ENCODE peak calls at places on chromosomes 16 and 17, in nine cellular contexts. X is colonic mucosa; V is uterus; W is cardiac muscle cell; C is tibial artery; J is CD4-positive, alpha-beta T cell; H is left lung; Y is psoas muscle; U is Caco-2. N is an unnamed sample.

GRCh38 chr17:47685556-47686275 is 8.2 kb upstream of the TBKBP1 start:
- DNase-seq in Y (no peak), W (no peak), J (no peak), C (no peak), H (no peak), V (no peak), U (no peak), X (no peak), N (no peak)

GRCh38 chr16:53703590-53704444 is at the start of the genes FTO and RPGRIP1L:
- DNase-seq in V (peak; percentile 99), C (peak; percentile 100), U (peak; percentile 100), J (peak; percentile 92), X (peak; percentile 100), W (peak; percentile 99), Y (peak; percentile 98), H (peak; percentile 98), N (peak; percentile 99)

GRCh38 chr17:11279776-11280344 is 38.8 kb downstream of the SHISA6 start:
- DNase-seq in C (no peak), U (no peak), Y (no peak), J (no peak), X (no peak), H (peak; percentile 40), V (no peak), W (no peak), N (no peak)

GRCh38 chr16:11576427-11577289 is 10.1 kb downstream of the LITAF start:
- DNase-seq in H (no peak), X (no peak), U (peak; percentile 41), C (no peak), V (no peak), Y (no peak), J (no peak), W (no peak), N (no peak)

GRCh38 chr16:58332997-58333700 is 38.3 kb upstream of the PRSS54 start:
- DNase-seq in V (no peak), U (no peak), C (no peak), W (no peak), J (no peak), H (no peak), X (no peak), Y (no peak), N (peak; percentile 38)

GRCh38 chr17:50946891-50947843 is 81.0 kb upstream of the TOB1 start:
- DNase-seq in H (peak; percentile 25), X (no peak), Y (no peak), J (no peak), V (peak; percentile 15), C (peak; percentile 66), U (no peak), W (no peak), N (peak; percentile 89)

GRCh38 chr17:32111141-32111771 is 31.0 kb upstream of the RHOT1 start:
- DNase-seq in Y (peak; percentile 45), W (peak; percentile 77), J (no peak), H (peak; percentile 41), C (peak; percentile 71), U (peak; percentile 25), X (peak; percentile 39), V (peak; percentile 51), N (peak; percentile 80)

GRCh38 chr17:17685775-17686291 is 4.6 kb downstream of the RAI1 start:
- DNase-seq in X (peak; percentile 88), H (peak; percentile 60), Y (peak; percentile 36), C (no peak), W (peak; percentile 66), J (no peak), U (no peak), V (peak; percentile 52), N (peak; percentile 91)

GRCh38 chr17:22303865-22304264 is 611.5 kb downstream of the KCNJ18 start:
- DNase-seq in X (no peak), W (no peak), H (no peak), Y (no peak), C (no peak), U (no peak), V (no peak), J (no peak), N (no peak)

GRCh38 chr17:22303096-22303495 is 610.8 kb downstream of the KCNJ18 start:
- DNase-seq in H (no peak), V (no peak), Y (no peak), C (no peak), U (no peak), W (no peak), X (no peak), J (no peak), N (no peak)

GRCh38 chr17:22300731-22301352 is 608.5 kb downstream of the KCNJ18 start:
- DNase-seq in C (no peak), X (no peak), J (no peak), Y (no peak), H (no peak), W (no peak), V (no peak), U (no peak), N (no peak)

GRCh38 chr17:22301353-22301745 is 609.0 kb downstream of the KCNJ18 start:
- DNase-seq in J (no peak), C (no peak), H (no peak), V (no peak), U (no peak), W (no peak), X (no peak), Y (no peak), N (no peak)

GRCh38 chr17:22300177-22300576 is 607.9 kb downstream of the KCNJ18 start:
- DNase-seq in W (no peak), J (no peak), X (no peak), V (no peak), U (no peak), Y (no peak), H (no peak), C (no peak), N (no peak)
- H3K9me3 ChIP-seq in W (no peaks in the 10 kb centered on the region), J (no peaks in the 10 kb centered on the region), X (no peaks in the 10 kb centered on the region), V (no peaks in the 10 kb centered on the region), U (no peaks in the 10 kb centered on the region), Y (no peaks in the 10 kb centered on the region), H (no peaks in the 10 kb centered on the region), C (peaks cover 19% of the 10 kb centered on the region), N (no peaks in the 10 kb centered on the region)

DNA sequence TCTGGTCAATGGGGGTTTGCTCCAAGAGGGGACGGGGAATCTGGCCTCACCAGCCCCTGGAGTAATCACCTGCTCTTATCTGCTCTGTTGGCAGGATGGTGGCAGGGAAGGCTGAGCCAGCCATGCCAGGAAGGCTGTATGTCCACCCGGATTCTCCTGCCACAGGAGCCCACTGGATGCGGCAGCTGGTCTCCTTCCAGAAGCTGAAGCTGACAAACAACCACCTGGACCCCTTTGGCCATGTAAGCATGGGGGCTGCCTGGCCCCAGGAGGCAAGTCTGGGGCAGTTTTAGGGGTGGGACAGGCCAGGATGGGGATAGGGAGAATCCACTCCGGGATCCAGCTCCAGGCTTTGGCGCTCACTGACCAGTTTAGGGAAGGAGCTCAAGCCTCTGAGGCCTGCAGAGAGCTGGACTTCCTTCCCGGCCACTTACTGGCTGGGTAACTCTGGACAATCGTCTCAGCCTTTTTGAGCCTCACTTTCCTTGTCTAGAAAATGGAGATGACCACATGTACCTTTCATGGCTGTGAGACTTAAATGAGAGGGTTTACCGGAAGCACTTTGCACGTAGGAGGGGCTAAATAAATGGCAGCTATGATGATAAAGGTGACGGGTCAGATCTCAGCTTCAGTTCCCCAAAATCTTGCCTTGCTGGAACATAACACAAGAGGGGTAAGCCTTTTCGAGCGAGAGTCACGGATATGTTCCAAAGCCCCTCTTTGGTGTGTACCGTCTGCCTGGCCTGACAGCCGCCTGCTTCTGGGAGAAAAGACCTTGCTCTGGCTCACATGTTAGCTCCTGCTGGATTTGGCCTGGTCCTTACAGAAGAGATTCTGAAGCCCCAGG is 15.4 kb downstream of the TBX4 start:
- DNase-seq in Y (no peak), J (no peak), X (peak; percentile 62), C (peak; percentile 63), U (peak; percentile 69), W (peak; percentile 62), V (no peak), H (peak; percentile 43), N (peak; percentile 90)
- TF ChIP-seq CTCF in Y (no peak), J (no peak), X (no peak), C (no peak), U (no peak), W (no peak), V (no peak), H (no peak), N (no peak)

DNA sequence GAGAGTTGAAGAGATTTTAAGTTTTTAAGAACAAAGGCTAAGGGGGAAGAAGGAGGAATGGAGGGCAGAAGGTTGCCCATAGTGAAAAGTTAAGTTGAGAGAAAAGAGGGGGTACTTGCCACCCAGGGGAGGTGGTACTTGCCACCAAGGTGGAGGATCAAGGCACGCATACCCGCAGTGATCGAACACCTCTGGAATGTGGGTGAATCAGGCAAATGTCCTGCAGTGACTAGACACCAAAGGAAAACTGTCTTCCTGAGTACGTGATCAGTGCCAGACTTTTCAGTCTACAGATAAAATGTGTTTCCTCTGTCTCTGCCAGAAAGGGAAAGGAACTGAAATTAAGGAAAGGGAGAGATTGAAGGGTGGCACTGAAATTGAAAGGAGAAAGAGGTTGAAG is 2285.3 kb downstream of the TP53TG3F start:
- DNase-seq in C (no peak), V (no peak), X (no peak), U (no peak), Y (no peak), W (no peak), H (no peak), J (no peak), N (peak; percentile 74)
- H3K9me3 ChIP-seq in C (peaks cover 30% of the 10 kb centered on the region), V (no peaks in the 10 kb centered on the region), X (no peaks in the 10 kb centered on the region), U (no peaks in the 10 kb centered on the region), Y (no peaks in the 10 kb centered on the region), W (no peaks in the 10 kb centered on the region), H (no peaks in the 10 kb centered on the region), J (peaks cover 57% of the 10 kb centered on the region), N (no peaks in the 10 kb centered on the region)

GRCh38 chr16:31078597-31079341 is 4.5 kb downstream of the ZNF646 start:
- DNase-seq in U (no peak), Y (no peak), W (no peak), V (no peak), J (no peak), H (no peak), X (no peak), C (no peak), N (peak; percentile 71)

GRCh38 chr16:31077024-31077423 is 2.8 kb downstream of the ZNF646 start:
- DNase-seq in X (no peak), W (no peak), J (no peak), Y (no peak), V (no peak), H (no peak), C (no peak), U (no peak), N (peak; percentile 52)

GRCh38 chr16:31079342-31079944 is 5.2 kb downstream of the ZNF646 start:
- DNase-seq in J (no peak), H (no peak), U (no peak), X (no peak), Y (no peak), W (no peak), C (no peak), V (no peak), N (peak; percentile 64)

GRCh38 chr16:31076319-31076718 is 2.1 kb downstream of the ZNF646 start:
- DNase-seq in Y (no peak), U (no peak), J (no peak), V (no peak), C (no peak), W (no peak), X (no peak), H (no peak), N (no peak)

DNA sequence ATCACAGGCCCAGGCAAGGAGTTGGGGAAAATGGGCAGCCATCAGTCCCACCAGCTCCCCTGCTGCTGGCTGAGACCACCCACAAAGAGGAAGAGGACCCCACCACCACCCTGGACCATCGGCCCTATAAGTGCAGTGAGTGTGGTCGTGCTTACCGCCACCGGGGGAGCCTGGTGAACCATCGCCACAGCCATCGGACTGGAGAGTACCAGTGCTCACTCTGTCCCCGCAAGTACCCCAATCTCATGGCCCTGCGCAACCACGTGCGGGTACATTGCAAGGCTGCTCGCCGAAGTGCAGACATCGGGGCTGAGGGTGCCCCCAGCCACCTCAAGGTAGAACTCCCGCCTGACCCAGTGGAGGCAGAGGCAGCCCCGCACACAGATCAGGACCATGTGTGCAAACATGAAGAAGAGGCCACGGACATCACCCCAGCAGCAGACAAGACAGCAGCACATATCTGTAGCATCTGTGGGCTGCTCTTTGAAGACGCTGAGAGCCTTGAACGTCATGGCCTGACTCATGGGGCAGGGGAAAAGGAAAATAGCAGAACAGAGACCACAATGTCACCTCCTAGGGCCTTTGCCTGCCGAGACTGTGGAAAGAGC is 3.5 kb downstream of the ZNF646 start:
- DNase-seq in J (no peak), H (no peak), U (no peak), V (no peak), X (no peak), Y (no peak), W (no peak), C (no peak), N (peak; percentile 83)
- TF ChIP-seq CTCF in J (no peak), H (no peak), U (no peak), V (no peak), X (no peak), Y (no peak), W (no peak), C (no peak), N (no peak)

N was measured in osteoblast.